ENCODE peak calls at places on chromosomes 1 and 21, in ten cellular contexts. Q is lower leg skin, L is OCI-LY7, O is left ventricle myocardium inferior, F is transverse colon, G is fibroblast of mammary gland, M is endothelial cell, D is stomach, P is vagina, N is H9. S is an unnamed sample.

GRCh38 chr21:42146251-42146805 is 72.6 kb upstream of the ABCG1 start:
- DNase-seq in Q (no peak), L (no peak), O (no peak), F (no peak), G (no peak), M (no peak), D (no peak), P (no peak), N (no peak), S (no peak)

GRCh38 chr1:211415700-211416099 is 76.3 kb downstream of the RD3 start:
- DNase-seq in Q (no peak), L (no peak), O (no peak), F (no peak), G (no peak), M (no peak), D (no peak), P (no peak), N (no peak), S (no peak)

GRCh38 chr1:211013346-211014240 is 120.4 kb downstream of the KCNH1 start:
- DNase-seq in Q (no peak), L (no peak), O (no peak), F (no peak), G (peak; percentile 11), M (no peak), D (no peak), P (no peak), N (no peak), S (no peak)

GRCh38 chr21:42386034-42386591 is 9.7 kb downstream of the TMPRSS3 start:
- DNase-seq in Q (no peak), L (no peak), O (no peak), F (peak; percentile 65), G (no peak), M (no peak), D (peak; percentile 65), P (no peak), N (no peak), S (no peak)

GRCh38 chr1:35717911-35718476 is 690 bp downstream of the C1orf216 start:
- DNase-seq in Q (peak; percentile 54), L (no peak), O (peak; percentile 61), F (peak; percentile 45), G (peak; percentile 73), M (peak; percentile 20), D (peak; percentile 28), P (no peak), N (peak; percentile 56), S (no peak)

GRCh38 chr1:44810101-44810761 is 1.9 kb downstream of the BTBD19 start:
- DNase-seq in Q (peak; percentile 71), L (peak; percentile 48), O (peak; percentile 63), F (peak; percentile 31), G (no peak), M (no peak), D (peak; percentile 81), P (no peak), N (peak; percentile 24), S (peak; percentile 95)

GRCh38 chr1:235013512-235013911 is 115.1 kb downstream of the TOMM20 start:
- DNase-seq in Q (peak; percentile 41), L (no peak), O (no peak), F (no peak), G (no peak), M (no peak), D (no peak), P (no peak), N (no peak), S (no peak)

GRCh38 chr1:1225238-1225845 is 6.5 kb downstream of the SDF4 start:
- DNase-seq in Q (no peak), L (no peak), O (no peak), F (peak; percentile 52), G (no peak), M (no peak), D (peak; percentile 89), P (no peak), N (no peak), S (no peak)

GRCh38 chr1:180528868-180529470 is 26.6 kb upstream of the ACBD6 start:
- DNase-seq in Q (no peak), L (no peak), O (no peak), F (no peak), G (peak; percentile 35), M (no peak), D (no peak), P (no peak), N (no peak), S (no peak)

GRCh38 chr1:172466795-172467407 is 23.0 kb upstream of the PIGC start:
- DNase-seq in Q (no peak), L (no peak), O (no peak), F (no peak), G (no peak), M (no peak), D (no peak), P (no peak), N (no peak), S (no peak)

GRCh38 chr1:219660666-219661463 is 48.0 kb upstream of the ZC3H11B start:
- DNase-seq in Q (peak; percentile 82), L (no peak), O (peak; percentile 91), F (peak; percentile 75), G (peak; percentile 82), M (peak; percentile 92), D (peak; percentile 74), P (no peak), N (peak; percentile 96), S (no peak)

GRCh38 chr1:74426208-74426932 is 86.0 kb downstream of the LRRC53 start:
- DNase-seq in Q (no peak), L (no peak), O (no peak), F (no peak), G (no peak), M (no peak), D (no peak), P (no peak), N (no peak), S (no peak)

GRCh38 chr1:19203440-19203839 is 6.6 kb downstream of the UBR4 start:
- DNase-seq in Q (peak; percentile 45), L (no peak), O (no peak), F (no peak), G (peak; percentile 93), M (no peak), D (peak; percentile 35), P (no peak), N (no peak), S (no peak)

GRCh38 chr1:145997156-145998023 is 1.0 kb upstream of the TXNIP start:
- DNase-seq in Q (no peak), L (peak; percentile 75), O (peak; percentile 62), F (peak; percentile 74), G (peak; percentile 48), M (no peak), D (peak; percentile 53), P (no peak), N (no peak), S (no peak)

GRCh38 chr1:82423174-82423815 is 622.6 kb downstream of the ADGRL2 start:
- DNase-seq in Q (no peak), L (no peak), O (no peak), F (no peak), G (no peak), M (no peak), D (no peak), P (no peak), N (no peak), S (no peak)
- TF ChIP-seq CTCF in Q (no peak), L (no peak), O (no peak), F (no peak), G (no peak), M (no peak), D (no peak), P (no peak), N (no peak), S (no peak)

DNA sequence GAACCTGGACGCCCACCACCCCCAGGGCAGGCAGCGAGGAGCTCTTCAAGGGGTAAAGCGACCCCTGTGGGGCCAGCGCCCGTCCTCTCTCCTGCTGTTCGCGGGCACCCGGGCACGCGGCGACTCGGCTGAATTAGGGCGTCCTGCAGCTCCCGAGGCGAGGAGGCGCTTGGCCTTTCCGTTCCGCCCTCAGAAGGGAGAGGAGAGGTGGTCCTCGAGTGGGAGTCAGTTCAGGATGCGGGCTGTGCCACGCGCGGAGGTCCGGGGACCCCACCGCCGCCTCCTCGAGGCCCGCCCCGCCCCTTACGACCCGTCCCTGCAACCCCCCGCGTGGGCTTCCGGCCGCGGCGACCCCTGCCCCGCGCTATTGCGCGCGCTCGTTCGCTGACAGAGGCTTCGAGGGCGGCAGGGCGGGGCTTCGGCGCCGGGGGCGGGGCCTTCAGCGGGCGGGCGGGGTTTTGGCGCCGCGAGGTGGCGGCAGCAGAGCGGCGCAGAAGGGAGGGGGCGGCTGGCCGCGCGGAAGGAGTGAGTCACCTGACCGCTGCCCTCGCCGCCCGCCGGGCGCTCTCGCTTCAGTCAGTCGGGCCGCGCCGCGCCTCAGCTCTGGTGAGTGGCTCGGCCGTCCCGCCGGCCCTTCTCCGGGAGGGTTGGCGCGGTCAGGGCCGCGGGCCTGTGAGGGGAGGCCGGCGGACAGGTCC is at the start of gene BACH1:
- DNase-seq in Q (peak; percentile 82), L (peak; percentile 90), O (peak; percentile 90), F (peak; percentile 92), G (peak; percentile 86), M (peak; percentile 93), D (peak; percentile 92), P (no peak), N (peak; percentile 91), S (peak; percentile 98)
- TF ChIP-seq CTCF in Q (no peak), L (peak; percentile 32), O (peak; percentile 61), F (peak; percentile 14), G (no peak), M (peak; percentile 39), D (no peak), P (no peak), N (peak; percentile 16), S (peak; percentile 75)

GRCh38 chr1:174875306-174875705 is 124.4 kb upstream of the CACYBP start:
- DNase-seq in Q (no peak), L (peak; percentile 81), O (no peak), F (peak; percentile 87), G (no peak), M (peak; percentile 7), D (peak; percentile 89), P (no peak), N (peak; percentile 44), S (no peak)
- TF ChIP-seq CTCF in Q (no peak), L (no peak), O (no peak), F (peak; percentile 10), G (no peak), M (no peak), D (no peak), P (no peak), N (no peak), S (no peak)

DNA sequence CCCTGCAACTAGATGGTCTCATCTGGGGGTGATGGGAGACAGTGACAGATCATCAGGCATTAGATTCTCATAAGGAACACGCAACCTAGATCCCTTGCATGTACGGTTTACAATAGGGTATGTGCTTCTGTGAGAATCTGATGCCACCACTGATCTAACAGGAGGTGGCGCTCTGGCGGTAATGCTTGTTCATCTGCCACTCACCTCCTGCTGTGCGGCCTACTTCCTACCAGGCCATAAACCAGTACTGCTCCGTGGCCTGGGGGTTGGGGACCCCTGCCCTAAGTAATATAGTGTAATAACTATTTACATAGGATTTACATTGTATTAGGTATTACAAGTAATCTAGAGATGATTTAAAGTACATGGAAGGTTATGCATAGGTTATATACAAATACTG is 134.9 kb downstream of the CLEC20A start:
- DNase-seq in Q (no peak), L (peak; percentile 4), O (no peak), F (no peak), G (no peak), M (no peak), D (no peak), P (no peak), N (no peak), S (no peak)
- TF ChIP-seq CTCF in Q (no peak), L (peak; percentile 44), O (no peak), F (no peak), G (no peak), M (no peak), D (no peak), P (no peak), N (peak; percentile 41), S (peak; percentile 18)

GRCh38 chr1:231337472-231338269 is at the start of gene EXOC8:
- DNase-seq in Q (peak; percentile 93), L (peak; percentile 97), O (peak; percentile 93), F (peak; percentile 98), G (peak; percentile 97), M (peak; percentile 99), D (peak; percentile 98), P (peak; percentile 96), N (peak; percentile 97), S (peak; percentile 95)
- TF ChIP-seq CTCF in Q (no peak), L (peak; percentile 21), O (peak; percentile 7), F (no peak), G (no peak), M (no peak), D (no peak), P (no peak), N (no peak), S (peak; percentile 18)